ENCODE peak calls at places on chromosomes 12 and 14, in eight cellular contexts. S is renal cortical epithelial cell; G is lung microvascular endothelial cell; M is NCI-H69; O is fibroblast of lung; X is CD8-positive, alpha-beta memory T cell; H is NCI-H345; W is mammary epithelial cell. E is an unnamed sample.

GRCh38 chr12:29131539-29131938 is 17.5 kb upstream of the FAR2 start:
- DNase-seq in M (no peak), O (peak), H (no peak), S (no peak), W (no peak), X (no peak), G (peak), E (no peak)

GRCh38 chr12:112163056-112163455 is 37.7 kb downstream of the TRAFD1 start:
- DNase-seq in M (no peak), W (no peak), O (no peak), S (no peak), X (no peak), G (no peak), H (no peak), E (no peak)

GRCh38 chr12:15956413-15957185 is 45.5 kb downstream of the DERA start:
- DNase-seq in O (peak), M (no peak), S (peak), G (no peak), X (no peak), W (peak), H (peak), E (no peak)

GRCh38 chr14:104090071-104090748 is 4.7 kb downstream of the ASPG start:
- DNase-seq in W (no peak), H (no peak), O (no peak), X (no peak), M (no peak), G (no peak), S (no peak), E (no peak)

GRCh38 chr12:106893451-106893850 is 62.3 kb upstream of the TMEM263 start:
- DNase-seq in G (no peak), M (peak), S (no peak), W (no peak), O (peak), X (no peak), H (no peak), E (no peak)

GRCh38 chr14:54312166-54312801 is 84.5 kb upstream of the CDKN3 start:
- DNase-seq in X (no peak), O (peak), W (peak), G (peak), H (no peak), S (peak), M (peak), E (no peak)

GRCh38 chr14:59225281-59225680 is 36.8 kb downstream of the DAAM1 start:
- DNase-seq in X (no peak), O (no peak), M (no peak), S (no peak), W (peak), H (no peak), G (no peak), E (no peak)

GRCh38 chr12:103498990-103499389 is 3.2 kb upstream of the C12orf42 start:
- DNase-seq in O (no peak), H (no peak), W (no peak), M (no peak), X (no peak), S (no peak), G (no peak), E (no peak)

GRCh38 chr12:85673921-85674420 is 162.2 kb downstream of the RASSF9 start:
- DNase-seq in S (no peak), W (no peak), H (no peak), O (no peak), X (no peak), G (no peak), M (no peak), E (no peak)

GRCh38 chr12:13628067-13628466 is 353.3 kb downstream of the GRIN2B start:
- DNase-seq in H (no peak), S (no peak), M (peak), X (no peak), W (no peak), G (no peak), O (no peak), E (no peak)

GRCh38 chr12:51076235-51076930 is 7.0 kb downstream of the CSRNP2 start:
- DNase-seq in S (no peak), O (no peak), M (no peak), W (no peak), X (no peak), H (no peak), G (no peak), E (no peak)

GRCh38 chr14:51650721-51651387 is 856 bp upstream of the FRMD6 start:
- DNase-seq in H (peak), O (no peak), S (no peak), W (no peak), G (peak), M (peak), X (no peak), E (no peak)

GRCh38 chr12:24396266-24396665 is 446.8 kb upstream of the SOX5 start:
- DNase-seq in X (no peak), O (no peak), S (no peak), M (no peak), W (no peak), G (no peak), H (no peak), E (no peak)

GRCh38 chr12:23376238-23376637 is 573.2 kb downstream of the SOX5 start:
- DNase-seq in S (no peak), H (no peak), G (no peak), O (no peak), M (no peak), W (no peak), X (no peak), E (no peak)

GRCh38 chr12:64269161-64269560 is 47.1 kb upstream of the KICS2 start:
- DNase-seq in M (peak), W (no peak), G (no peak), X (no peak), H (peak), O (no peak), S (no peak), E (no peak)

GRCh38 chr12:54360717-54361456 is 3.4 kb downstream of the GPR84 start:
- DNase-seq in W (peak), S (peak), G (peak), O (peak), M (peak), X (peak), H (peak), E (no peak)

GRCh38 chr14:68654471-68654941 is 138.4 kb downstream of the ZFP36L1 start:
- DNase-seq in G (no peak), H (no peak), M (no peak), S (no peak), O (peak), X (no peak), W (no peak), E (no peak)

GRCh38 chr12:21526053-21526452 is at the start of gene SPX:
- DNase-seq in O (no peak), S (peak), H (no peak), M (peak), X (no peak), W (peak), G (peak), E (no peak)

GRCh38 chr12:52879394-52880351 is 25.2 kb downstream of the KRT8 start:
- DNase-seq in G (peak), X (peak), O (peak), H (peak), W (peak), S (peak), M (peak), E (no peak)

GRCh38 chr12:113678222-113678621 is 206.6 kb upstream of the LHX5 start:
- DNase-seq in O (no peak), W (peak), H (no peak), S (no peak), X (no peak), M (no peak), G (no peak), E (no peak)

GRCh38 chr14:71942904-71943694 is 10.9 kb downstream of the RGS6 start:
- DNase-seq in S (no peak), W (no peak), X (no peak), O (no peak), H (no peak), M (no peak), G (no peak), E (no peak)

GRCh38 chr14:69303086-69303485 is 43.1 kb downstream of the GALNT16 start:
- DNase-seq in M (no peak), H (no peak), O (no peak), X (no peak), S (no peak), G (no peak), W (no peak), E (no peak)

GRCh38 chr12:64103821-64104220 is 118.3 kb downstream of the KICS2 start:
- DNase-seq in O (peak), H (no peak), X (no peak), W (peak), M (peak), S (peak), G (no peak), E (no peak)

GRCh38 chr12:52324068-52324444 is 2.9 kb upstream of the KRT83 start:
- DNase-seq in M (no peak), H (no peak), W (no peak), O (no peak), X (no peak), G (no peak), S (no peak), E (no peak)

GRCh38 chr12:124027753-124028559 is 54.9 kb downstream of the ZNF664 start:
- DNase-seq in H (no peak), W (no peak), O (no peak), S (no peak), M (no peak), X (no peak), G (no peak), E (no peak)

GRCh38 chr12:93954160-93955112 is 193.9 kb upstream of the PLXNC1 start:
- DNase-seq in X (no peak), O (no peak), W (no peak), G (no peak), M (no peak), S (peak), H (no peak), E (no peak)

GRCh38 chr12:95548056-95548538 is 3.2 kb downstream of the USP44 start:
- DNase-seq in S (no peak), W (no peak), O (no peak), M (peak), X (no peak), G (no peak), H (peak), E (no peak)

E was measured in glomerular endothelial cell.